ENCODE peak calls at places on chromosomes 6 and 20, in six cellular contexts. H is osteocyte, S is MM.1S, Q is pancreas, L is astrocyte of the spinal cord, R is left cardiac atrium. K is an unnamed sample.

GRCh38 chr6:47633141-47633540 is 65.2 kb upstream of the ADGRF4 start:
- DNase-seq in R (no peak), S (no peak), Q (no peak), H (no peak), L (no peak), K (no peak)

GRCh38 chr20:1005452-1006027 is 3.4 kb upstream of the RSPO4 start:
- DNase-seq in H (no peak), Q (no peak), L (no peak), S (peak), R (no peak), K (no peak)

GRCh38 chr20:47785321-47785899 is at the start of gene SULF2:
- DNase-seq in R (peak), L (no peak), H (no peak), Q (peak), S (peak), K (no peak)

GRCh38 chr6:37496951-37497885 is 2.5 kb downstream of the CCDC167 start:
- DNase-seq in Q (no peak), R (no peak), H (no peak), L (no peak), S (no peak), K (no peak)

GRCh38 chr6:6676910-6677441 is 88.5 kb downstream of the LY86 start:
- DNase-seq in Q (peak), H (peak), L (peak), S (peak), R (peak), K (peak)

GRCh38 chr6:34529665-34530327 is 26.3 kb downstream of the SPDEF start:
- DNase-seq in R (no peak), Q (no peak), S (no peak), L (no peak), H (no peak), K (no peak)

GRCh38 chr6:72811971-72812421 is 190.1 kb downstream of the KCNQ5 start:
- DNase-seq in S (no peak), Q (no peak), H (no peak), L (peak), R (no peak), K (no peak)

GRCh38 chr6:77019081-77019480 is 444.2 kb downstream of the HTR1B start:
- DNase-seq in S (no peak), L (no peak), H (no peak), R (no peak), Q (no peak), K (no peak)

GRCh38 chr6:9581155-9581554 is 833.7 kb downstream of the TFAP2A start:
- DNase-seq in S (no peak), Q (no peak), R (no peak), H (no peak), L (no peak), K (no peak)

GRCh38 chr6:88168362-88168761 is 2.2 kb upstream of the CNR1 start:
- DNase-seq in H (no peak), L (no peak), S (no peak), Q (no peak), R (no peak), K (no peak)

GRCh38 chr20:63966944-63967322 is 2.8 kb downstream of the ZNF512B start:
- DNase-seq in Q (no peak), L (no peak), R (no peak), H (no peak), S (no peak), K (no peak)

GRCh38 chr6:15629487-15629886 is 33.3 kb downstream of the DTNBP1 start:
- DNase-seq in S (no peak), R (no peak), L (no peak), H (no peak), Q (no peak), K (no peak)

GRCh38 chr6:76342611-76343160 is 270.2 kb upstream of the IMPG1 start:
- DNase-seq in R (no peak), Q (no peak), S (no peak), L (no peak), H (no peak), K (no peak)

GRCh38 chr20:44701116-44701865 is 13.9 kb upstream of the CCN5 start:
- DNase-seq in R (no peak), H (no peak), L (no peak), S (no peak), Q (peak), K (no peak)

GRCh38 chr6:150753404-150754184 is 111.9 kb upstream of the MTHFD1L start:
- DNase-seq in H (no peak), L (no peak), R (no peak), Q (no peak), S (no peak), K (no peak)

GRCh38 chr20:46787986-46788762 is 78.7 kb downstream of the SLC2A10 start:
- DNase-seq in S (no peak), H (no peak), Q (no peak), R (no peak), L (no peak), K (no peak)

GRCh38 chr20:64228751-64229518 is 26.6 kb upstream of the PCMTD2 start:
- DNase-seq in R (no peak), L (no peak), S (no peak), H (no peak), Q (no peak), K (no peak)

GRCh38 chr20:39800111-39800510 is 838.0 kb downstream of the DHX35 start:
- DNase-seq in Q (no peak), H (no peak), R (no peak), S (no peak), L (peak), K (no peak)

GRCh38 chr6:110561708-110562107 is 85.3 kb upstream of the SLC22A16 start:
- DNase-seq in R (no peak), Q (no peak), S (no peak), H (no peak), L (no peak), K (no peak)

GRCh38 chr6:128421788-128422187 is 98.6 kb downstream of the PTPRK start:
- DNase-seq in S (no peak), L (no peak), H (no peak), R (no peak), Q (no peak), K (no peak)

GRCh38 chr20:17171750-17172149 is 55.1 kb upstream of the PCSK2 start:
- DNase-seq in R (no peak), H (no peak), S (no peak), L (no peak), Q (no peak), K (no peak)

GRCh38 chr20:10356628-10357027 is 77.4 kb downstream of the MKKS start:
- DNase-seq in L (no peak), S (no peak), Q (no peak), H (no peak), R (no peak), K (no peak)

GRCh38 chr6:85579581-85579980 is 14.1 kb downstream of the SNX14 start:
- DNase-seq in Q (no peak), S (no peak), L (no peak), H (no peak), R (no peak), K (no peak)

GRCh38 chr20:49351775-49352174 is 73.9 kb upstream of the ZNFX1 start:
- DNase-seq in L (no peak), Q (no peak), S (no peak), H (no peak), R (no peak), K (no peak)

GRCh38 chr6:112626468-112627082 is 279.4 kb downstream of the RFPL4B start:
- DNase-seq in R (no peak), Q (no peak), L (peak), S (no peak), H (no peak), K (no peak)

GRCh38 chr20:37303637-37304036 is 14.2 kb downstream of the MANBAL start:
- DNase-seq in L (no peak), H (no peak), S (no peak), R (no peak), Q (no peak), K (no peak)

GRCh38 chr20:35447082-35447789 is 8.2 kb upstream of the CEP250 start:
- DNase-seq in S (peak), R (peak), Q (peak), L (peak), H (peak), K (peak)